ENCODE peak calls at places on chromosome 14, in four cellular contexts. T, O, V and K are unnamed samples.

GRCh38 chr14:92513204-92513965 is at the start of gene RIN3:
- DNase-seq in T (peak), O (peak), V (peak), K (peak)

GRCh38 chr14:25607095-25607657 is 557.2 kb upstream of the STXBP6 start:
- DNase-seq in T (no peak), O (no peak), V (no peak), K (no peak)

GRCh38 chr14:61337893-61338292 is 16.5 kb downstream of the PRKCH start:
- DNase-seq in T (no peak), O (no peak), V (no peak), K (no peak)

GRCh38 chr14:52802597-52802996 is 11.2 kb upstream of the GNPNAT1 start:
- DNase-seq in T (peak), O (no peak), V (peak), K (no peak)

GRCh38 chr14:28603606-28604005 is 163.0 kb upstream of the FOXG1 start:
- DNase-seq in T (no peak), O (no peak), V (no peak), K (no peak)

GRCh38 chr14:61574514-61574807 is 120.9 kb upstream of the HIF1A start:
- DNase-seq in T (no peak), O (no peak), V (no peak), K (no peak)

GRCh38 chr14:96064866-96065265 is 25.7 kb downstream of the C14orf132 start:
- DNase-seq in T (no peak), O (no peak), V (no peak), K (no peak)

GRCh38 chr14:92847220-92848148 is 53.4 kb downstream of the GOLGA5 start:
- DNase-seq in T (no peak), O (no peak), V (no peak), K (no peak)

GRCh38 chr14:100898935-100899840 is 4.3 kb downstream of the RTL1 start:
- DNase-seq in T (no peak), O (no peak), V (no peak), K (no peak)

GRCh38 chr14:29892327-29892726 is 35.3 kb downstream of the PRKD1 start:
- DNase-seq in T (peak), O (no peak), V (no peak), K (no peak)

GRCh38 chr14:105086833-105087307 is 21.6 kb upstream of the GPR132 start:
- DNase-seq in T (peak), O (peak), V (peak), K (peak)

GRCh38 chr14:51081209-51081608 is 13.7 kb downstream of the TRIM9 start:
- DNase-seq in T (no peak), O (no peak), V (no peak), K (no peak)

GRCh38 chr14:37172024-37172869 is at the start of gene SLC25A21:
- DNase-seq in T (peak), O (peak), V (peak), K (peak)

GRCh38 chr14:51978566-51979398 is 10.6 kb upstream of the RTRAF start:
- DNase-seq in T (peak), O (peak), V (peak), K (peak)

GRCh38 chr14:21070610-21071224 is 613 bp downstream of the ARHGEF40 start:
- DNase-seq in T (peak), O (peak), V (peak), K (peak)

GRCh38 chr14:104094709-104095425 is 9.4 kb downstream of the ASPG start:
- DNase-seq in T (no peak), O (peak), V (peak), K (peak)

GRCh38 chr14:54399560-54399959 is 2.8 kb downstream of the CDKN3 start:
- DNase-seq in T (no peak), O (no peak), V (no peak), K (no peak)

GRCh38 chr14:101088395-101088667 is 184.8 kb upstream of the RTL1 start:
- DNase-seq in T (no peak), O (no peak), V (no peak), K (no peak)

GRCh38 chr14:95497561-95498011 is 18.9 kb downstream of the SYNE3 start:
- DNase-seq in T (no peak), O (no peak), V (peak), K (no peak)

DNA sequence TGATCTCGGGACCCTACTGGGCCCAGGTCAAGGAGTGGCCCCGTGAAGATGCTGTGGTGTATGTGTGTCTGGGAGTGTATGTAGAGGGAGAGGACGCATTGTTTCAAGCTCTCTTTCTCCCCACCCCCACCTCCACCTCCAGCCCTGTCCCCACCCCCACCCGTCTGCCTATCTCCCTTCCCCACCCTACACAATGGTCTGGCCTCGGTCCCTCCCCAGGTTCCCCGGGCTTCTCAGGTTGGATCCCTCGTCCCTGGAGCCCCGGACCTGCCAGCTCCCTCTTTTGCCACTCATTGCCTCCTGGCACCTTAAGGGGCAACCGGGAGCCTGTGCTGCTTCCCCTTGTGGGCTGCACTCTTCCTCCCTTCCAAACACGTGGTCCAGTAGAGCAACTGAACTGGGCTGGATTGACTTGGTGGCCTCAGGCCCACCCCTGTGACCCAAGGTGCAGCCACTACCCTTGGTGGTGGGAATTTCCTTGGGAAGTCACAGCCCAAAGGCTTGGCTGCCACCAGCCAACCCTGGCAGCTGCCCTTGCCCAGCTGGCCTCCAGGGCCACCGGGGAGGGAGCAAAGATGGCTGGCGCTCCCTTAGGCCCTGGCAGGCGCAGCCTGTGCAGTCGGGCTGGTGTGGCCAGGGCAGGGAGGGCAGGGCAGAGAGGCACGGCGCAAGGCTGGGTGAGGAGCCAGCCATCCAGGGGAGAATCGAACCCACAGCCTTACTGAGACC is 628 bp downstream of the VRTN start:
- DNase-seq in T (no peak), O (no peak), V (no peak), K (no peak)
- H3K23ac ChIP-seq in T (no peak), O (peak), V (no peak), K (no peak)

GRCh38 chr14:76168531-76168930 is 16.8 kb downstream of the GPATCH2L start:
- DNase-seq in T (peak), O (no peak), V (no peak), K (no peak)

GRCh38 chr14:76169776-76170175 is 18.1 kb downstream of the GPATCH2L start:
- DNase-seq in T (no peak), O (no peak), V (no peak), K (no peak)

GRCh38 chr14:76163668-76164363 is 12.1 kb downstream of the GPATCH2L start:
- DNase-seq in T (no peak), O (no peak), V (no peak), K (no peak)
- H3K9ac ChIP-seq in T (no peak), O (no peak), V (no peak), K (no peak)

GRCh38 chr14:68792022-68792829 is 641 bp downstream of the ZFP36L1 start:
- DNase-seq in T (no peak), O (no peak), V (no peak), K (peak)
- H3K23ac ChIP-seq in T (peak), O (peak), V (peak), K (peak)

GRCh38 chr14:39241637-39242036 is 7.9 kb downstream of the MIA2 start:
- DNase-seq in T (no peak), O (no peak), V (no peak), K (no peak)
- H3K9ac ChIP-seq in T (no peak), O (no peak), V (no peak), K (no peak)